ENCODE peak calls at places on chromosomes 7 and 10, in six cellular contexts. One of them, this sample, is unnamed.

GRCh38 chr7:16063691-16064090 is 357.6 kb downstream of the CRPPA start:
- DNase-seq in retinal pigment epithelial cell: no peak
- DNase-seq in Right ventricle myocardium superior: no peak
- DNase-seq in OCI-LY7: no peak
- DNase-seq in ELR: peak
- DNase-seq in NB4: no peak
- DNase-seq in this sample: no peak

GRCh38 chr7:2637505-2638223 is 5.9 kb downstream of the TTYH3 start:
- DNase-seq in NB4: peak
- DNase-seq in OCI-LY7: peak
- DNase-seq in Right ventricle myocardium superior: peak
- DNase-seq in ELR: no peak
- DNase-seq in retinal pigment epithelial cell: no peak
- DNase-seq in this sample: no peak

GRCh38 chr7:2601065-2601464 is 30.7 kb upstream of the TTYH3 start:
- DNase-seq in Right ventricle myocardium superior: no peak
- DNase-seq in NB4: no peak
- DNase-seq in OCI-LY7: no peak
- DNase-seq in ELR: no peak
- DNase-seq in retinal pigment epithelial cell: no peak
- DNase-seq in this sample: no peak

GRCh38 chr10:127576751-127577161 is 27.6 kb downstream of the NPS start:
- DNase-seq in Right ventricle myocardium superior: no peak
- DNase-seq in OCI-LY7: no peak
- DNase-seq in NB4: no peak
- DNase-seq in ELR: no peak
- DNase-seq in retinal pigment epithelial cell: no peak
- DNase-seq in this sample: no peak

GRCh38 chr7:44240983-44241510 is 40.3 kb downstream of the YKT6 start:
- DNase-seq in OCI-LY7: peak
- DNase-seq in ELR: peak
- DNase-seq in NB4: peak
- DNase-seq in retinal pigment epithelial cell: peak
- DNase-seq in Right ventricle myocardium superior: peak
- DNase-seq in this sample: peak

GRCh38 chr10:59337254-59337653 is 25.1 kb downstream of the FAM13C start:
- DNase-seq in NB4: no peak
- DNase-seq in ELR: no peak
- DNase-seq in retinal pigment epithelial cell: peak
- DNase-seq in Right ventricle myocardium superior: no peak
- DNase-seq in OCI-LY7: no peak
- DNase-seq in this sample: peak

GRCh38 chr7:40230086-40230485 is 95.3 kb downstream of the SUGCT start:
- DNase-seq in ELR: no peak
- DNase-seq in NB4: no peak
- DNase-seq in OCI-LY7: no peak
- DNase-seq in Right ventricle myocardium superior: no peak
- DNase-seq in retinal pigment epithelial cell: no peak
- DNase-seq in this sample: no peak

GRCh38 chr10:74058658-74059057 is 60.7 kb downstream of the VCL start:
- DNase-seq in ELR: no peak
- DNase-seq in OCI-LY7: peak
- DNase-seq in Right ventricle myocardium superior: no peak
- DNase-seq in NB4: peak
- DNase-seq in retinal pigment epithelial cell: no peak
- DNase-seq in this sample: no peak

GRCh38 chr7:155795401-155795800 is 16.9 kb downstream of the SHH start:
- DNase-seq in NB4: no peak
- DNase-seq in OCI-LY7: no peak
- DNase-seq in ELR: no peak
- DNase-seq in Right ventricle myocardium superior: no peak
- DNase-seq in retinal pigment epithelial cell: no peak
- DNase-seq in this sample: no peak

GRCh38 chr10:6228010-6228511 is 25.3 kb downstream of the PFKFB3 start:
- DNase-seq in ELR: no peak
- DNase-seq in retinal pigment epithelial cell: no peak
- DNase-seq in NB4: no peak
- DNase-seq in Right ventricle myocardium superior: no peak
- DNase-seq in OCI-LY7: no peak
- DNase-seq in this sample: no peak

GRCh38 chr10:77857272-77857671 is 69.3 kb downstream of the DLG5 start:
- DNase-seq in Right ventricle myocardium superior: no peak
- DNase-seq in NB4: peak
- DNase-seq in retinal pigment epithelial cell: no peak
- DNase-seq in OCI-LY7: no peak
- DNase-seq in ELR: no peak
- DNase-seq in this sample: no peak

GRCh38 chr10:132687893-132688579 is 97.9 kb downstream of the NKX6-2 start:
- DNase-seq in OCI-LY7: no peak
- DNase-seq in ELR: no peak
- DNase-seq in retinal pigment epithelial cell: no peak
- DNase-seq in Right ventricle myocardium superior: peak
- DNase-seq in NB4: no peak
- DNase-seq in this sample: no peak

GRCh38 chr7:33804261-33804660 is 101.1 kb upstream of the BMPER start:
- DNase-seq in ELR: no peak
- DNase-seq in Right ventricle myocardium superior: no peak
- DNase-seq in NB4: no peak
- DNase-seq in OCI-LY7: no peak
- DNase-seq in retinal pigment epithelial cell: no peak
- DNase-seq in this sample: no peak

GRCh38 chr10:77712207-77712606 is 74.6 kb upstream of the KCNMA1 start:
- DNase-seq in retinal pigment epithelial cell: no peak
- DNase-seq in NB4: no peak
- DNase-seq in OCI-LY7: no peak
- DNase-seq in Right ventricle myocardium superior: no peak
- DNase-seq in ELR: no peak
- DNase-seq in this sample: no peak